ENCODE peak calls at places on chromosome 9, in seven cellular contexts. O is OCI-LY7, I is fibroblast of pulmonary artery, X is fibroblast of the aortic adventitia, A is RWPE2, Y is HFF-Myc, J is hepatocyte. B is an unnamed sample.

GRCh38 chr9:88809371-88809770 is 181.9 kb upstream of the S1PR3 start:
- DNase-seq in O (no peak), I (peak), Y (no peak), X (no peak), J (no peak), A (no peak), B (no peak)

GRCh38 chr9:96618209-96619108 is 1.2 kb downstream of the CDC14B start:
- DNase-seq in O (no peak), A (no peak), J (peak), Y (no peak), I (peak), X (peak), B (peak)

GRCh38 chr9:98775831-98776441 is 20.4 kb downstream of the ANKS6 start:
- DNase-seq in I (peak), Y (peak), J (peak), A (no peak), X (peak), O (peak), B (peak)

GRCh38 chr9:75491533-75491932 is 398.9 kb upstream of the PCSK5 start:
- DNase-seq in O (no peak), X (no peak), A (no peak), Y (no peak), I (no peak), J (no peak), B (no peak)

GRCh38 chr9:10678790-10679189 is 66.0 kb upstream of the PTPRD start:
- DNase-seq in I (peak), Y (no peak), X (no peak), A (no peak), O (no peak), J (no peak), B (peak)

GRCh38 chr9:27442464-27442863 is 81.6 kb upstream of the IFNK start:
- DNase-seq in I (no peak), J (no peak), Y (no peak), A (no peak), X (no peak), O (no peak), B (no peak)

GRCh38 chr9:122498883-122499288 is 11.7 kb upstream of the OR1J2 start:
- DNase-seq in O (peak), X (peak), A (no peak), Y (peak), J (peak), I (peak), B (no peak)

GRCh38 chr9:117718085-117718484 is 13.9 kb downstream of the TLR4 start:
- DNase-seq in A (no peak), X (peak), O (peak), J (no peak), I (peak), Y (no peak), B (no peak)

GRCh38 chr9:127231666-127232065 is 32.9 kb upstream of the GARNL3 start:
- DNase-seq in I (no peak), A (no peak), X (no peak), J (no peak), O (no peak), Y (no peak), B (no peak)

GRCh38 chr9:114156658-114157421 is 1.5 kb downstream of the COL27A1 start:
- DNase-seq in J (peak), A (no peak), X (peak), I (peak), O (no peak), Y (peak), B (no peak)

GRCh38 chr9:121187681-121188305 is 13.9 kb downstream of the RAB14 start:
- DNase-seq in Y (no peak), J (no peak), A (no peak), X (no peak), O (no peak), I (no peak), B (no peak)

GRCh38 chr9:100011062-100011681 is 87.6 kb downstream of the ERP44 start:
- DNase-seq in I (peak), J (peak), Y (peak), O (peak), A (no peak), X (peak), B (peak)

GRCh38 chr9:112135706-112136105 is 39.4 kb downstream of the SUSD1 start:
- DNase-seq in X (peak), O (no peak), J (no peak), Y (no peak), I (peak), A (no peak), B (peak)

GRCh38 chr9:81650836-81651545 is 38.4 kb downstream of the TLE1 start:
- DNase-seq in X (no peak), I (no peak), J (no peak), A (no peak), O (no peak), Y (no peak), B (no peak)

GRCh38 chr9:9752722-9753121 is 860.1 kb downstream of the PTPRD start:
- DNase-seq in A (no peak), O (no peak), I (no peak), X (no peak), J (peak), Y (no peak), B (peak)

GRCh38 chr9:133063500-133064231 is 1.9 kb downstream of the CEL start:
- DNase-seq in O (no peak), J (no peak), X (no peak), A (no peak), Y (no peak), I (no peak), B (no peak)

GRCh38 chr9:38083858-38084555 is 15.0 kb upstream of the SHB start:
- DNase-seq in X (no peak), Y (no peak), A (peak), O (no peak), J (no peak), I (no peak), B (no peak)

GRCh38 chr9:37034320-37034937 is 361 bp upstream of the PAX5 start:
- DNase-seq in O (peak), I (no peak), J (peak), X (no peak), Y (no peak), A (no peak), B (no peak)

GRCh38 chr9:35716236-35716635 is 15.8 kb downstream of the TLN1 start:
- DNase-seq in O (no peak), A (no peak), J (no peak), X (no peak), Y (no peak), I (no peak), B (no peak)

GRCh38 chr9:19371942-19372341 is 8.1 kb downstream of the RPS6 start:
- DNase-seq in I (no peak), O (peak), A (no peak), Y (no peak), X (no peak), J (peak), B (no peak)

GRCh38 chr9:121034529-121034928 is 15.5 kb downstream of the C5 start:
- DNase-seq in J (no peak), I (no peak), O (peak), Y (no peak), X (no peak), A (no peak), B (no peak)

GRCh38 chr9:71285191-71285656 is 163.8 kb upstream of the TRPM3 start:
- DNase-seq in J (peak), I (peak), O (peak), X (peak), Y (peak), A (no peak), B (peak)

GRCh38 chr9:110799396-110799795 is 130.8 kb downstream of the MUSK start:
- DNase-seq in X (no peak), J (no peak), O (no peak), Y (no peak), A (no peak), I (no peak), B (no peak)

GRCh38 chr9:110520120-110520701 is 59.3 kb downstream of the SVEP1 start:
- DNase-seq in X (peak), Y (no peak), A (no peak), O (no peak), J (no peak), I (peak), B (no peak)

GRCh38 chr9:79667716-79668458 is 96.1 kb downstream of the TLE4 start:
- DNase-seq in J (no peak), I (no peak), X (no peak), O (no peak), A (no peak), Y (no peak), B (no peak)

GRCh38 chr9:135410831-135411473 is 68.6 kb upstream of the PPP1R26 start:
- DNase-seq in X (no peak), J (peak), O (no peak), A (peak), Y (no peak), I (no peak), B (no peak)

GRCh38 chr9:85960688-85961093 is 19.7 kb downstream of the NAA35 start:
- DNase-seq in O (no peak), I (peak), X (peak), Y (no peak), J (peak), A (no peak), B (no peak)

GRCh38 chr9:115425614-115426013 is 307.7 kb upstream of the TNC start:
- DNase-seq in O (no peak), X (no peak), A (no peak), Y (no peak), J (no peak), I (no peak), B (no peak)

GRCh38 chr9:126700903-126701819 is 87.4 kb downstream of the LMX1B start:
- DNase-seq in J (no peak), X (no peak), O (no peak), Y (no peak), I (no peak), A (no peak), B (no peak)

GRCh38 chr9:12993432-12993831 is 218.6 kb downstream of the LURAP1L start:
- DNase-seq in Y (no peak), O (no peak), A (no peak), J (no peak), X (peak), I (no peak), B (no peak)

GRCh38 chr9:18767141-18767540 is 265.9 kb downstream of the SAXO1 start:
- DNase-seq in A (no peak), I (no peak), Y (no peak), J (no peak), X (no peak), O (no peak), B (no peak)

GRCh38 chr9:7258688-7259396 is 501.1 kb downstream of the KDM4C start:
- DNase-seq in I (no peak), A (no peak), J (no peak), O (no peak), X (no peak), Y (no peak), B (no peak)

GRCh38 chr9:7259544-7260241 is 501.9 kb downstream of the KDM4C start:
- DNase-seq in X (no peak), O (no peak), J (no peak), Y (no peak), A (no peak), I (peak), B (no peak)
- TF ChIP-seq CTCF in X (peak), O (peak), J (peak), Y (no peak), A (peak), I (peak), B (peak)

DNA sequence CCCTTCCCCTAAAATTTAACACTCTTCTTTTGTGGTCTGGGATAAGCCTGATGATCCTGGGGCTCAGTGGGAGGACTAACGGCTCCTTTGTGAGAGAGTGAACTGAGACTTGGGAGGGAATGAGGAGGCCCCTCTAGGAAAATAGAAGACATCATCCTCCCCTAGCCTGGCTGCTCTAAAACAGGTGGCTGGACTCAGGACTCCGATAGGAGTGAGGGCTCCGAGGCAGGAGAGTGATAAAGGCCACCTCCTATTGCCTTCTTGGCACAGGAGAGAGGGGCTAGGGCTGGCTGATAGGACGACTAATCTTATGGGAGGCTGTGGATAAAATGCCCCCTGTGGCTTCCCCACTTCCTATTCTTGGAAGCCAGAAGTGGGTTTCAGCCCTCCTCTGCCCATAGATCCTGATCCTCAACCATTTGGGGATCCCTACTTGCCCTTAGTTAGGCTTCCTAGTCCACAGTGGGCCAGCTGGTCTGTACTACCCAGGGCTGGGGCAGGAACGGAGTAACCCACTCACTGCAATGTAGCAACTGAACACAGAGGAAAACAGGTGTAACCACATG is 1.4 kb downstream of the AQP3 start:
- DNase-seq in A (no peak), X (no peak), O (peak), Y (no peak), J (no peak), I (no peak), B (no peak)
- H3K4me3 ChIP-seq in A (no peak), X (no peak), O (peak), Y (no peak), J (no peak), I (no peak), B (no peak)

GRCh38 chr9:137680445-137681358 is 61.9 kb downstream of the EHMT1 start:
- DNase-seq in Y (no peak), J (peak), X (no peak), I (peak), A (no peak), O (no peak), B (no peak)

GRCh38 chr9:137685035-137685885 is 66.5 kb downstream of the EHMT1 start:
- DNase-seq in X (peak), A (no peak), I (peak), J (no peak), Y (peak), O (no peak), B (no peak)

GRCh38 chr9:137683307-137683864 is 64.6 kb downstream of the EHMT1 start:
- DNase-seq in A (no peak), I (no peak), O (no peak), Y (no peak), J (no peak), X (no peak), B (no peak)

GRCh38 chr9:137679695-137680305 is 61.0 kb downstream of the EHMT1 start:
- DNase-seq in A (no peak), I (no peak), Y (no peak), J (no peak), O (peak), X (no peak), B (no peak)

GRCh38 chr9:137682431-137682991 is 63.7 kb downstream of the EHMT1 start:
- DNase-seq in I (no peak), X (no peak), A (no peak), J (no peak), Y (no peak), O (peak), B (no peak)
- TF ChIP-seq CTCF in I (no peak), X (no peak), A (no peak), J (no peak), Y (no peak), O (no peak), B (no peak)

DNA sequence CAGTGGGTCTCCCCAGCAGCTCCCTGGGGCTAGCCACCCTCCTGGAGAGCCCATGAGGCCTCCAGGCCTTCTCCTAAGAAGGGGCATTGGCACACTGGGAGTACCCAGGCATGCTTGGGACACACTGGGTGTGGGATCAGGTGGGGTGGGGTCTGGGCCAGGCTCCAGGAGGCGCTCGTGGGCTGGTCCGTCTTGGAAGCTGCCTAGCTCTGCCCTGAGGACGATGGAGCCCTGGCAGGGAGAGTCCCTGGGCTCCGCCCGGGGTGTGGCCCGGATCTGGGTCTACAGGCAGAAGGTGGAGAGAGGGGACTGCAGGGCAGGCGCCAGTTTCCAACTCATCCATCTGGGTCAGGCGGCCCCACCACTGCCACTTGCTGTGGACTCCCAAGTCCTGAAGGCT is 2.4 kb downstream of the PRRX2 start:
- DNase-seq in A (no peak), I (no peak), Y (no peak), O (no peak), X (no peak), J (no peak), B (no peak)
- H3K4me3 ChIP-seq in A (no peak), I (no peak), Y (peak), O (no peak), X (peak), J (no peak), B (no peak)

DNA sequence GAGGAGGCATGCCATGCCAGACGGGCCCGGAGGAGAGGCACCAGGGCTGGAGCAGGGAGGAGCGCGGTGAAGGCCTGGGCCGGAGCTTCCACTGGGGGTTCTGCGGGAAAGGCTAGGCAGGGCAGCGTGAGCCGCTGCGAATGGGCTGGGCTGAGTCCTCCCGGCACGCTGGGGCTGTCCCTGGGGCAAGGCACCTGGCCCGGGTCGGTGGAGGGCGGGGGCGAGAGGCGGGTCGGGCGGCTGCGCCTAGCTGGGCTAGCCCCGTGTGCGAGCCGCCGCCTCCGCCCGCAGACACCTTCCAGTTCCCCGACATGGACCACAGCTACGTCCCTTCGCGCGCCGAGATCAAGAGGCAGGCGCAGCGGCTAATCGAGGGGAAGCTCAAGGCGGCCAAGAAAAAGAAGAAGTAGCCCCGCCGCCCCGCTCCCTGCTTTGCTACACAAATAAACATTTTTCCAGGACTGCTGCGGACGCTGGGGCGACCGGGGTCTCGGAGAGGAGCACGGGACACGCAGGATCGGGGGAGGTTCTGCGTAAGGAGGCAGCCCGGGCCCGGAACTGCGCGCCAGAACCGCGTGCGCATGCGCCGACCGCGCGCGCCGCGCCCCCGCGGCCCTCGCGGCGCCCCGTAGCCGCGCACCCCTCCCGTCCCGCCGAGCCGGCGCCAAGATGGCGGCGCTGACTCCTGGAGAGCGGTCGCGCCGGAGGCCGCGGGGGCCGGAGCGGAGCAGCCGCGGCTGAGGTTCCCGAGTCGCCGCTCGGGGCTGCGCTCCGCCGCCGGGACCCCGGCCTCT is at the start of gene RABL6:
- DNase-seq in X (peak), O (peak), Y (no peak), I (peak), J (peak), A (peak), B (no peak)
- TF ChIP-seq CTCF in X (no peak), O (no peak), Y (no peak), I (no peak), J (no peak), A (no peak), B (no peak)

GRCh38 chr9:78131969-78132687 is 100.5 kb upstream of the GNAQ start:
- DNase-seq in A (no peak), Y (no peak), X (no peak), O (no peak), J (no peak), I (peak), B (peak)
- H3K4me3 ChIP-seq in A (no peak), Y (no peak), X (peak), O (peak), J (no peak), I (peak), B (no peak)

DNA sequence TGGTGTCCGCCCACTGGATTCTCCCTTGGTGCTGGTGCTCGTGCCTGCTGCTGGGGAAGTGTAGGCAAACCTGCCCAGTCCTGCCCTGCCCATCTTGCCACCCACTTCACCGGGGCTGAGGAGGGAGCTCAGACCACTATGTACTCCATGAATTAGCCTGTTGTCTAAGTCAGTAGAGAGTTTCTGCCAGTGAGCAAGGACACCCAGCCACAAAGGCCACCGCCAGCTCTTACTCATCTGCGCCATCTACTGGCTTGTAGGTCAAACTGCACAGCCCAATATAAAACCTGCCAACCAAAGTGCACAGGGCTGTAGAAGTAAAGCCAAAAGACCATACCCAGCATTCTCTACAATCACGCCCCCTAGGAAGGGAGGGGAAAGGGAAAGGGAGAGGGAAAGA is 102.3 kb downstream of the GLIS3 start:
- DNase-seq in X (no peak), I (no peak), A (no peak), Y (no peak), J (no peak), O (peak), B (no peak)
- TF ChIP-seq CTCF in X (peak), I (peak), A (peak), Y (peak), J (peak), O (peak), B (peak)

GRCh38 chr9:21513431-21513830 is 31.3 kb upstream of the IFNE start:
- DNase-seq in J (no peak), Y (no peak), I (no peak), X (no peak), A (no peak), O (no peak), B (no peak)
- H3K4me3 ChIP-seq in J (no peak), Y (no peak), I (no peak), X (no peak), A (no peak), O (no peak), B (no peak)